ENCODE peak calls at places on chromosomes 2 and 18, in ten cellular contexts. One of them, this sample, is unnamed.

GRCh38 chr18:35024196-35024595 is 17.0 kb upstream of the MAPRE2 start:
- DNase-seq in midbrain: no peak
- DNase-seq in AG08395: no peak
- DNase-seq in HTR-8/SVneo: no peak
- DNase-seq in amygdala: no peak
- DNase-seq in NCI-H2107: no peak
- DNase-seq in progenitor cell of endocrine pancreas: no peak
- DNase-seq in LoVo: no peak
- DNase-seq in stimulated activated CD4-positive, alpha-beta T cell treated with anti-CD3 and anti-CD28 coated beads, Interleukin-4, amount 100 ng/mL, for 48 hours: no peak
- DNase-seq in ecto neural progenitor cell: no peak
- DNase-seq in this sample: no peak

GRCh38 chr2:200578778-200579177 is 7.0 kb upstream of the AOX1 start:
- DNase-seq in midbrain: no peak
- DNase-seq in AG08395: no peak
- DNase-seq in HTR-8/SVneo: peak; percentile 4
- DNase-seq in amygdala: no peak
- DNase-seq in NCI-H2107: no peak
- DNase-seq in progenitor cell of endocrine pancreas: no peak
- DNase-seq in LoVo: peak; percentile 24
- DNase-seq in stimulated activated CD4-positive, alpha-beta T cell treated with anti-CD3 and anti-CD28 coated beads, Interleukin-4, amount 100 ng/mL, for 48 hours: no peak
- DNase-seq in ecto neural progenitor cell: no peak
- DNase-seq in this sample: no peak

GRCh38 chr18:78494204-78494603 is 485.4 kb upstream of the SALL3 start:
- DNase-seq in midbrain: no peak
- DNase-seq in AG08395: no peak
- DNase-seq in HTR-8/SVneo: no peak
- DNase-seq in amygdala: no peak
- DNase-seq in NCI-H2107: no peak
- DNase-seq in progenitor cell of endocrine pancreas: no peak
- DNase-seq in LoVo: no peak
- DNase-seq in stimulated activated CD4-positive, alpha-beta T cell treated with anti-CD3 and anti-CD28 coated beads, Interleukin-4, amount 100 ng/mL, for 48 hours: no peak
- DNase-seq in ecto neural progenitor cell: no peak
- DNase-seq in this sample: no peak

GRCh38 chr18:55406374-55407045 is 181.5 kb downstream of the TCF4 start:
- DNase-seq in midbrain: no peak
- DNase-seq in AG08395: no peak
- DNase-seq in HTR-8/SVneo: no peak
- DNase-seq in amygdala: peak; percentile 56
- DNase-seq in NCI-H2107: no peak
- DNase-seq in progenitor cell of endocrine pancreas: no peak
- DNase-seq in LoVo: no peak
- DNase-seq in stimulated activated CD4-positive, alpha-beta T cell treated with anti-CD3 and anti-CD28 coated beads, Interleukin-4, amount 100 ng/mL, for 48 hours: no peak
- DNase-seq in ecto neural progenitor cell: no peak
- DNase-seq in this sample: no peak

GRCh38 chr2:111946294-111947114 is 48.1 kb downstream of the MERTK start:
- DNase-seq in midbrain: peak; percentile 27
- DNase-seq in AG08395: peak; percentile 56
- DNase-seq in HTR-8/SVneo: peak; percentile 28
- DNase-seq in amygdala: peak; percentile 8
- DNase-seq in NCI-H2107: no peak
- DNase-seq in progenitor cell of endocrine pancreas: no peak
- DNase-seq in LoVo: peak; percentile 90
- DNase-seq in stimulated activated CD4-positive, alpha-beta T cell treated with anti-CD3 and anti-CD28 coated beads, Interleukin-4, amount 100 ng/mL, for 48 hours: no peak
- DNase-seq in ecto neural progenitor cell: no peak
- DNase-seq in this sample: peak; percentile 13

GRCh38 chr2:219155054-219155644 is 5.5 kb downstream of the NHEJ1 start:
- DNase-seq in midbrain: peak; percentile 87
- DNase-seq in AG08395: peak; percentile 75
- DNase-seq in HTR-8/SVneo: peak; percentile 49
- DNase-seq in amygdala: no peak
- DNase-seq in NCI-H2107: peak; percentile 67
- DNase-seq in progenitor cell of endocrine pancreas: no peak
- DNase-seq in LoVo: peak; percentile 78
- DNase-seq in stimulated activated CD4-positive, alpha-beta T cell treated with anti-CD3 and anti-CD28 coated beads, Interleukin-4, amount 100 ng/mL, for 48 hours: peak; percentile 8
- DNase-seq in ecto neural progenitor cell: no peak
- DNase-seq in this sample: no peak

GRCh38 chr2:9720352-9721093 is 89.7 kb upstream of the YWHAQ start:
- DNase-seq in midbrain: no peak
- DNase-seq in AG08395: no peak
- DNase-seq in HTR-8/SVneo: no peak
- DNase-seq in amygdala: no peak
- DNase-seq in NCI-H2107: no peak
- DNase-seq in progenitor cell of endocrine pancreas: no peak
- DNase-seq in LoVo: no peak
- DNase-seq in stimulated activated CD4-positive, alpha-beta T cell treated with anti-CD3 and anti-CD28 coated beads, Interleukin-4, amount 100 ng/mL, for 48 hours: no peak
- DNase-seq in ecto neural progenitor cell: peak; percentile 49
- DNase-seq in this sample: no peak

GRCh38 chr2:95179451-95179850 is 13.8 kb downstream of the ZNF2 start:
- DNase-seq in midbrain: no peak
- DNase-seq in AG08395: no peak
- DNase-seq in HTR-8/SVneo: no peak
- DNase-seq in amygdala: no peak
- DNase-seq in NCI-H2107: no peak
- DNase-seq in progenitor cell of endocrine pancreas: no peak
- DNase-seq in LoVo: no peak
- DNase-seq in stimulated activated CD4-positive, alpha-beta T cell treated with anti-CD3 and anti-CD28 coated beads, Interleukin-4, amount 100 ng/mL, for 48 hours: no peak
- DNase-seq in ecto neural progenitor cell: no peak
- DNase-seq in this sample: no peak

GRCh38 chr2:10257500-10258147 is 45.1 kb upstream of the HPCAL1 start:
- DNase-seq in midbrain: no peak
- DNase-seq in AG08395: no peak
- DNase-seq in HTR-8/SVneo: no peak
- DNase-seq in amygdala: no peak
- DNase-seq in NCI-H2107: no peak
- DNase-seq in progenitor cell of endocrine pancreas: no peak
- DNase-seq in LoVo: no peak
- DNase-seq in stimulated activated CD4-positive, alpha-beta T cell treated with anti-CD3 and anti-CD28 coated beads, Interleukin-4, amount 100 ng/mL, for 48 hours: no peak
- DNase-seq in ecto neural progenitor cell: no peak
- DNase-seq in this sample: no peak

GRCh38 chr2:237148624-237149023 is 62.9 kb downstream of the COPS8 start:
- DNase-seq in midbrain: no peak
- DNase-seq in AG08395: no peak
- DNase-seq in HTR-8/SVneo: no peak
- DNase-seq in amygdala: no peak
- DNase-seq in NCI-H2107: no peak
- DNase-seq in progenitor cell of endocrine pancreas: no peak
- DNase-seq in LoVo: no peak
- DNase-seq in stimulated activated CD4-positive, alpha-beta T cell treated with anti-CD3 and anti-CD28 coated beads, Interleukin-4, amount 100 ng/mL, for 48 hours: no peak
- DNase-seq in ecto neural progenitor cell: no peak
- DNase-seq in this sample: no peak

GRCh38 chr2:64643838-64644219 is 9.9 kb downstream of the SERTAD2 start:
- DNase-seq in midbrain: no peak
- DNase-seq in AG08395: no peak
- DNase-seq in HTR-8/SVneo: no peak
- DNase-seq in amygdala: no peak
- DNase-seq in NCI-H2107: no peak
- DNase-seq in progenitor cell of endocrine pancreas: no peak
- DNase-seq in LoVo: no peak
- DNase-seq in stimulated activated CD4-positive, alpha-beta T cell treated with anti-CD3 and anti-CD28 coated beads, Interleukin-4, amount 100 ng/mL, for 48 hours: no peak
- DNase-seq in ecto neural progenitor cell: no peak
- DNase-seq in this sample: no peak

GRCh38 chr2:237306083-237306786 is 107.7 kb downstream of the COL6A3 start:
- DNase-seq in midbrain: no peak
- DNase-seq in AG08395: no peak
- DNase-seq in HTR-8/SVneo: no peak
- DNase-seq in amygdala: no peak
- DNase-seq in NCI-H2107: no peak
- DNase-seq in progenitor cell of endocrine pancreas: no peak
- DNase-seq in LoVo: no peak
- DNase-seq in stimulated activated CD4-positive, alpha-beta T cell treated with anti-CD3 and anti-CD28 coated beads, Interleukin-4, amount 100 ng/mL, for 48 hours: no peak
- DNase-seq in ecto neural progenitor cell: no peak
- DNase-seq in this sample: no peak

GRCh38 chr18:66419400-66419799 is 184.5 kb downstream of the CDH19 start:
- DNase-seq in midbrain: no peak
- DNase-seq in AG08395: no peak
- DNase-seq in HTR-8/SVneo: no peak
- DNase-seq in amygdala: no peak
- DNase-seq in NCI-H2107: no peak
- DNase-seq in progenitor cell of endocrine pancreas: no peak
- DNase-seq in LoVo: no peak
- DNase-seq in stimulated activated CD4-positive, alpha-beta T cell treated with anti-CD3 and anti-CD28 coated beads, Interleukin-4, amount 100 ng/mL, for 48 hours: no peak
- DNase-seq in ecto neural progenitor cell: no peak
- DNase-seq in this sample: no peak

GRCh38 chr18:52367962-52368745 is 28.2 kb downstream of the DCC start:
- DNase-seq in midbrain: no peak
- DNase-seq in AG08395: no peak
- DNase-seq in HTR-8/SVneo: no peak
- DNase-seq in amygdala: no peak
- DNase-seq in NCI-H2107: no peak
- DNase-seq in progenitor cell of endocrine pancreas: no peak
- DNase-seq in LoVo: no peak
- DNase-seq in stimulated activated CD4-positive, alpha-beta T cell treated with anti-CD3 and anti-CD28 coated beads, Interleukin-4, amount 100 ng/mL, for 48 hours: no peak
- DNase-seq in ecto neural progenitor cell: no peak
- DNase-seq in this sample: no peak

GRCh38 chr2:64930159-64930558 is 59.0 kb upstream of the SLC1A4 start:
- DNase-seq in midbrain: no peak
- DNase-seq in AG08395: no peak
- DNase-seq in HTR-8/SVneo: no peak
- DNase-seq in amygdala: no peak
- DNase-seq in NCI-H2107: no peak
- DNase-seq in progenitor cell of endocrine pancreas: no peak
- DNase-seq in LoVo: no peak
- DNase-seq in stimulated activated CD4-positive, alpha-beta T cell treated with anti-CD3 and anti-CD28 coated beads, Interleukin-4, amount 100 ng/mL, for 48 hours: no peak
- DNase-seq in ecto neural progenitor cell: no peak
- DNase-seq in this sample: no peak

GRCh38 chr18:41972067-41973000 is 17.3 kb downstream of the PIK3C3 start:
- DNase-seq in midbrain: no peak
- DNase-seq in AG08395: no peak
- DNase-seq in HTR-8/SVneo: no peak
- DNase-seq in amygdala: no peak
- DNase-seq in NCI-H2107: no peak
- DNase-seq in progenitor cell of endocrine pancreas: no peak
- DNase-seq in LoVo: no peak
- DNase-seq in stimulated activated CD4-positive, alpha-beta T cell treated with anti-CD3 and anti-CD28 coated beads, Interleukin-4, amount 100 ng/mL, for 48 hours: no peak
- DNase-seq in ecto neural progenitor cell: no peak
- DNase-seq in this sample: no peak

GRCh38 chr2:111918383-111918806 is 20.0 kb downstream of the MERTK start:
- DNase-seq in midbrain: no peak
- DNase-seq in AG08395: peak; percentile 65
- DNase-seq in HTR-8/SVneo: peak; percentile 54
- DNase-seq in amygdala: no peak
- DNase-seq in NCI-H2107: no peak
- DNase-seq in progenitor cell of endocrine pancreas: no peak
- DNase-seq in LoVo: no peak
- DNase-seq in stimulated activated CD4-positive, alpha-beta T cell treated with anti-CD3 and anti-CD28 coated beads, Interleukin-4, amount 100 ng/mL, for 48 hours: no peak
- DNase-seq in ecto neural progenitor cell: no peak
- DNase-seq in this sample: no peak

GRCh38 chr2:157173740-157174184 is 83.7 kb upstream of the GALNT5 start:
- DNase-seq in midbrain: no peak
- DNase-seq in AG08395: peak; percentile 92
- DNase-seq in HTR-8/SVneo: peak; percentile 82
- DNase-seq in amygdala: no peak
- DNase-seq in NCI-H2107: no peak
- DNase-seq in progenitor cell of endocrine pancreas: no peak
- DNase-seq in LoVo: peak; percentile 26
- DNase-seq in stimulated activated CD4-positive, alpha-beta T cell treated with anti-CD3 and anti-CD28 coated beads, Interleukin-4, amount 100 ng/mL, for 48 hours: no peak
- DNase-seq in ecto neural progenitor cell: no peak
- DNase-seq in this sample: no peak

GRCh38 chr18:59249186-59249774 is 24.0 kb downstream of the RAX start:
- DNase-seq in midbrain: peak; percentile 79
- DNase-seq in AG08395: peak; percentile 83
- DNase-seq in HTR-8/SVneo: peak; percentile 69
- DNase-seq in amygdala: peak; percentile 56
- DNase-seq in NCI-H2107: peak; percentile 84
- DNase-seq in progenitor cell of endocrine pancreas: no peak
- DNase-seq in LoVo: peak; percentile 61
- DNase-seq in stimulated activated CD4-positive, alpha-beta T cell treated with anti-CD3 and anti-CD28 coated beads, Interleukin-4, amount 100 ng/mL, for 48 hours: no peak
- DNase-seq in ecto neural progenitor cell: peak; percentile 63
- DNase-seq in this sample: no peak

GRCh38 chr18:2028986-2029385 is 542.3 kb downstream of the METTL4 start:
- DNase-seq in midbrain: no peak
- DNase-seq in AG08395: no peak
- DNase-seq in HTR-8/SVneo: no peak
- DNase-seq in amygdala: no peak
- DNase-seq in NCI-H2107: no peak
- DNase-seq in progenitor cell of endocrine pancreas: no peak
- DNase-seq in LoVo: no peak
- DNase-seq in stimulated activated CD4-positive, alpha-beta T cell treated with anti-CD3 and anti-CD28 coated beads, Interleukin-4, amount 100 ng/mL, for 48 hours: no peak
- DNase-seq in ecto neural progenitor cell: no peak
- DNase-seq in this sample: no peak

GRCh38 chr2:189024861-189025618 is 50.9 kb downstream of the COL3A1 start:
- DNase-seq in midbrain: no peak
- DNase-seq in AG08395: no peak
- DNase-seq in HTR-8/SVneo: no peak
- DNase-seq in amygdala: no peak
- DNase-seq in NCI-H2107: no peak
- DNase-seq in progenitor cell of endocrine pancreas: no peak
- DNase-seq in LoVo: peak; percentile 11
- DNase-seq in stimulated activated CD4-positive, alpha-beta T cell treated with anti-CD3 and anti-CD28 coated beads, Interleukin-4, amount 100 ng/mL, for 48 hours: no peak
- DNase-seq in ecto neural progenitor cell: no peak
- DNase-seq in this sample: no peak

GRCh38 chr2:8290771-8291352 is 391.0 kb upstream of the ID2 start:
- DNase-seq in midbrain: no peak
- DNase-seq in AG08395: no peak
- DNase-seq in HTR-8/SVneo: no peak
- DNase-seq in amygdala: no peak
- DNase-seq in NCI-H2107: no peak
- DNase-seq in progenitor cell of endocrine pancreas: no peak
- DNase-seq in LoVo: no peak
- DNase-seq in stimulated activated CD4-positive, alpha-beta T cell treated with anti-CD3 and anti-CD28 coated beads, Interleukin-4, amount 100 ng/mL, for 48 hours: no peak
- DNase-seq in ecto neural progenitor cell: no peak
- DNase-seq in this sample: no peak

GRCh38 chr2:191625016-191625415 is 52.9 kb upstream of the NABP1 start:
- DNase-seq in midbrain: no peak
- DNase-seq in AG08395: no peak
- DNase-seq in HTR-8/SVneo: no peak
- DNase-seq in amygdala: no peak
- DNase-seq in NCI-H2107: no peak
- DNase-seq in progenitor cell of endocrine pancreas: no peak
- DNase-seq in LoVo: no peak
- DNase-seq in stimulated activated CD4-positive, alpha-beta T cell treated with anti-CD3 and anti-CD28 coated beads, Interleukin-4, amount 100 ng/mL, for 48 hours: no peak
- DNase-seq in ecto neural progenitor cell: no peak
- DNase-seq in this sample: no peak

GRCh38 chr2:8645176-8645831 is 36.6 kb upstream of the ID2 start:
- DNase-seq in midbrain: no peak
- DNase-seq in AG08395: no peak
- DNase-seq in HTR-8/SVneo: no peak
- DNase-seq in amygdala: no peak
- DNase-seq in NCI-H2107: no peak
- DNase-seq in progenitor cell of endocrine pancreas: no peak
- DNase-seq in LoVo: no peak
- DNase-seq in stimulated activated CD4-positive, alpha-beta T cell treated with anti-CD3 and anti-CD28 coated beads, Interleukin-4, amount 100 ng/mL, for 48 hours: no peak
- DNase-seq in ecto neural progenitor cell: no peak
- DNase-seq in this sample: no peak

GRCh38 chr2:123532999-123533398 is 492.1 kb upstream of the CNTNAP5 start:
- DNase-seq in midbrain: no peak
- DNase-seq in AG08395: no peak
- DNase-seq in HTR-8/SVneo: no peak
- DNase-seq in amygdala: no peak
- DNase-seq in NCI-H2107: no peak
- DNase-seq in progenitor cell of endocrine pancreas: no peak
- DNase-seq in LoVo: no peak
- DNase-seq in stimulated activated CD4-positive, alpha-beta T cell treated with anti-CD3 and anti-CD28 coated beads, Interleukin-4, amount 100 ng/mL, for 48 hours: no peak
- DNase-seq in ecto neural progenitor cell: no peak
- DNase-seq in this sample: no peak

GRCh38 chr2:4381773-4382172 is 678.4 kb downstream of the DCDC2C start:
- DNase-seq in midbrain: no peak
- DNase-seq in AG08395: no peak
- DNase-seq in HTR-8/SVneo: no peak
- DNase-seq in amygdala: no peak
- DNase-seq in NCI-H2107: no peak
- DNase-seq in progenitor cell of endocrine pancreas: no peak
- DNase-seq in LoVo: no peak
- DNase-seq in stimulated activated CD4-positive, alpha-beta T cell treated with anti-CD3 and anti-CD28 coated beads, Interleukin-4, amount 100 ng/mL, for 48 hours: no peak
- DNase-seq in ecto neural progenitor cell: no peak
- DNase-seq in this sample: no peak

GRCh38 chr2:5869871-5870375 is 177.7 kb downstream of the SOX11 start:
- DNase-seq in midbrain: no peak
- DNase-seq in AG08395: no peak
- DNase-seq in HTR-8/SVneo: no peak
- DNase-seq in amygdala: no peak
- DNase-seq in NCI-H2107: no peak
- DNase-seq in progenitor cell of endocrine pancreas: no peak
- DNase-seq in LoVo: no peak
- DNase-seq in stimulated activated CD4-positive, alpha-beta T cell treated with anti-CD3 and anti-CD28 coated beads, Interleukin-4, amount 100 ng/mL, for 48 hours: no peak
- DNase-seq in ecto neural progenitor cell: no peak
- DNase-seq in this sample: no peak

GRCh38 chr2:3179208-3179607 is 198.4 kb downstream of the EIPR1 start:
- DNase-seq in midbrain: no peak
- DNase-seq in AG08395: no peak
- DNase-seq in HTR-8/SVneo: no peak
- DNase-seq in amygdala: no peak
- DNase-seq in NCI-H2107: no peak
- DNase-seq in progenitor cell of endocrine pancreas: no peak
- DNase-seq in LoVo: no peak
- DNase-seq in stimulated activated CD4-positive, alpha-beta T cell treated with anti-CD3 and anti-CD28 coated beads, Interleukin-4, amount 100 ng/mL, for 48 hours: peak; percentile 27
- DNase-seq in ecto neural progenitor cell: no peak
- DNase-seq in this sample: no peak

This sample was measured in T47D.